ENCODE peak calls at places on chromosomes 5 and 9, in ten cellular contexts. L, V, Z, H, Q, B, O, N, G and F are unnamed samples.

GRCh38 chr5:10479226-10479721 is 37.6 kb downstream of the ROPN1L start:
- DNase-seq in L (no peak), V (no peak), Z (no peak), H (no peak), Q (no peak), B (no peak), O (no peak), N (no peak), G (no peak), F (no peak)

GRCh38 chr9:6144947-6145346 is 70.7 kb upstream of the IL33 start:
- DNase-seq in L (no peak), V (no peak), Z (no peak), H (no peak), Q (no peak), B (no peak), O (no peak), N (no peak), G (no peak), F (no peak)

GRCh38 chr5:34552686-34553085 is 103.4 kb upstream of the RAI14 start:
- DNase-seq in L (peak; percentile 8), V (no peak), Z (no peak), H (no peak), Q (no peak), B (no peak), O (no peak), N (no peak), G (no peak), F (no peak)

GRCh38 chr9:22457448-22457847 is 10.8 kb downstream of the DMRTA1 start:
- DNase-seq in L (no peak), V (no peak), Z (no peak), H (no peak), Q (no peak), B (no peak), O (no peak), N (no peak), G (no peak), F (no peak)

GRCh38 chr5:119452373-119453044 is at the start of gene HSD17B4:
- DNase-seq in L (peak; percentile 93), V (peak; percentile 85), Z (peak; percentile 73), H (peak; percentile 94), Q (peak; percentile 82), B (peak; percentile 82), O (peak; percentile 93), N (peak; percentile 68), G (peak; percentile 95), F (peak; percentile 95)

GRCh38 chr5:125134216-125135081 is 388.0 kb upstream of the ZNF608 start:
- DNase-seq in L (no peak), V (no peak), Z (no peak), H (peak; percentile 11), Q (no peak), B (no peak), O (no peak), N (no peak), G (no peak), F (no peak)

GRCh38 chr5:17339841-17340240 is 122.4 kb downstream of the BASP1 start:
- DNase-seq in L (no peak), V (no peak), Z (no peak), H (no peak), Q (no peak), B (no peak), O (no peak), N (no peak), G (no peak), F (no peak)

GRCh38 chr5:66689522-66690220 is 93.5 kb downstream of the MAST4 start:
- DNase-seq in L (no peak), V (no peak), Z (no peak), H (no peak), Q (no peak), B (no peak), O (no peak), N (no peak), G (peak; percentile 45), F (no peak)

GRCh38 chr9:116812231-116813028 is 125.3 kb downstream of the TRIM32 start:
- DNase-seq in L (no peak), V (no peak), Z (no peak), H (no peak), Q (no peak), B (no peak), O (no peak), N (no peak), G (no peak), F (no peak)

GRCh38 chr5:171595801-171596231 is 176.4 kb downstream of the FGF18 start:
- DNase-seq in L (no peak), V (peak; percentile 5), Z (no peak), H (no peak), Q (no peak), B (peak; percentile 70), O (peak; percentile 58), N (no peak), G (no peak), F (no peak)

GRCh38 chr5:151288180-151288579 is 15.4 kb downstream of the SLC36A3 start:
- DNase-seq in L (no peak), V (no peak), Z (no peak), H (no peak), Q (no peak), B (no peak), O (no peak), N (no peak), G (no peak), F (no peak)

GRCh38 chr9:13990336-13990735 is 323.6 kb downstream of the NFIB start:
- DNase-seq in L (no peak), V (no peak), Z (no peak), H (no peak), Q (no peak), B (no peak), O (no peak), N (no peak), G (no peak), F (no peak)

GRCh38 chr5:73663161-73663859 is 37.3 kb downstream of the ARHGEF28 start:
- DNase-seq in L (no peak), V (no peak), Z (no peak), H (no peak), Q (no peak), B (no peak), O (no peak), N (no peak), G (no peak), F (no peak)

GRCh38 chr9:79573697-79573976 is 1.9 kb downstream of the TLE4 start:
- DNase-seq in L (no peak), V (no peak), Z (no peak), H (no peak), Q (no peak), B (no peak), O (no peak), N (no peak), G (no peak), F (no peak)

GRCh38 chr5:59738039-59738438 is 155.5 kb downstream of the PDE4D start:
- DNase-seq in L (no peak), V (no peak), Z (no peak), H (no peak), Q (no peak), B (no peak), O (no peak), N (no peak), G (no peak), F (no peak)

GRCh38 chr9:106639873-106640568 is 222.9 kb upstream of the ZNF462 start:
- DNase-seq in L (no peak), V (no peak), Z (no peak), H (no peak), Q (no peak), B (no peak), O (no peak), N (no peak), G (no peak), F (no peak)

GRCh38 chr5:115100556-115100955 is 69.2 kb downstream of the TRIM36 start:
- DNase-seq in L (no peak), V (no peak), Z (no peak), H (no peak), Q (no peak), B (no peak), O (no peak), N (no peak), G (peak; percentile 90), F (no peak)

GRCh38 chr9:128729302-128729701 is 5.4 kb upstream of the ZDHHC12 start:
- DNase-seq in L (peak; percentile 5), V (no peak), Z (no peak), H (no peak), Q (no peak), B (no peak), O (no peak), N (peak; percentile 50), G (no peak), F (no peak)

GRCh38 chr9:104339692-104340091 is 164.4 kb upstream of the OR13F1 start:
- DNase-seq in L (no peak), V (no peak), Z (no peak), H (no peak), Q (no peak), B (no peak), O (no peak), N (no peak), G (no peak), F (no peak)

GRCh38 chr5:126600631-126601511 is at the start of gene PHAX:
- DNase-seq in L (peak; percentile 74), V (peak; percentile 73), Z (peak; percentile 76), H (peak; percentile 73), Q (peak; percentile 77), B (peak; percentile 70), O (peak; percentile 84), N (peak; percentile 61), G (peak; percentile 84), F (peak; percentile 76)

GRCh38 chr5:60447488-60447920 is 252.5 kb downstream of the DEPDC1B start:
- DNase-seq in L (no peak), V (no peak), Z (no peak), H (no peak), Q (no peak), B (no peak), O (no peak), N (no peak), G (no peak), F (no peak)

GRCh38 chr5:173108914-173109313 is 35.4 kb upstream of the BNIP1 start:
- DNase-seq in L (no peak), V (no peak), Z (no peak), H (no peak), Q (no peak), B (no peak), O (no peak), N (no peak), G (no peak), F (no peak)

GRCh38 chr5:8184455-8185063 is 315.6 kb downstream of the MTRR start:
- DNase-seq in L (no peak), V (peak; percentile 44), Z (peak; percentile 53), H (peak; percentile 6), Q (peak; percentile 28), B (peak; percentile 12), O (peak; percentile 39), N (no peak), G (peak; percentile 57), F (no peak)

GRCh38 chr5:55467862-55468551 is 66.8 kb downstream of the PLPP1 start:
- DNase-seq in L (no peak), V (no peak), Z (no peak), H (no peak), Q (no peak), B (no peak), O (no peak), N (no peak), G (no peak), F (no peak)

GRCh38 chr5:44002381-44002901 is 386.8 kb downstream of the FGF10 start:
- DNase-seq in L (no peak), V (no peak), Z (no peak), H (no peak), Q (no peak), B (no peak), O (no peak), N (no peak), G (peak; percentile 64), F (no peak)